ENCODE peak calls at places on chromosomes 12 and 14, in four cellular contexts. Z is HepG2, O is K562, N is HCT116. H is an unnamed sample. For H3K4me1, the result is how much of the 10 kb centered on the place peaks cover.

GRCh38 chr14:68862954-68863594 is 70.2 kb upstream of the ZFP36L1 start:
- DNase-seq in N (peak), Z (peak), O (peak), H (peak)

GRCh38 chr14:34331728-34332623 is 130.1 kb downstream of the SPTSSA start:
- DNase-seq in Z (peak), N (peak), O (peak), H (peak)

GRCh38 chr12:65293735-65294134 is 15.3 kb downstream of the MSRB3 start:
- DNase-seq in O (no peak), N (no peak), Z (no peak), H (no peak)

GRCh38 chr14:75604979-75605825 is 26.8 kb downstream of the FLVCR2 start:
- DNase-seq in O (peak), N (no peak), Z (no peak), H (no peak)

GRCh38 chr14:34041220-34041619 is 90.3 kb upstream of the EGLN3 start:
- DNase-seq in N (no peak), O (no peak), Z (no peak), H (no peak)

GRCh38 chr14:65170768-65171251 is 68.5 kb upstream of the MAX start:
- DNase-seq in N (no peak), O (no peak), Z (no peak), H (no peak)

GRCh38 chr12:104280703-104281458 is 22.7 kb upstream of the EID3 start:
- DNase-seq in N (peak), Z (peak), O (peak), H (no peak)

GRCh38 chr12:104063712-104064030 is 660 bp upstream of the HCFC2 start:
- DNase-seq in Z (no peak), N (no peak), O (peak), H (no peak)

GRCh38 chr12:54701940-54702592 is 53.9 kb upstream of the DCD start:
- DNase-seq in O (peak), N (peak), Z (peak), H (no peak)

GRCh38 chr12:89472508-89472907 is 52.1 kb downstream of the GALNT4 start:
- DNase-seq in N (no peak), O (no peak), Z (no peak), H (no peak)
- H3K4me1 ChIP-seq in N (under half), O (under half), Z (under half), H (under half)

DNA sequence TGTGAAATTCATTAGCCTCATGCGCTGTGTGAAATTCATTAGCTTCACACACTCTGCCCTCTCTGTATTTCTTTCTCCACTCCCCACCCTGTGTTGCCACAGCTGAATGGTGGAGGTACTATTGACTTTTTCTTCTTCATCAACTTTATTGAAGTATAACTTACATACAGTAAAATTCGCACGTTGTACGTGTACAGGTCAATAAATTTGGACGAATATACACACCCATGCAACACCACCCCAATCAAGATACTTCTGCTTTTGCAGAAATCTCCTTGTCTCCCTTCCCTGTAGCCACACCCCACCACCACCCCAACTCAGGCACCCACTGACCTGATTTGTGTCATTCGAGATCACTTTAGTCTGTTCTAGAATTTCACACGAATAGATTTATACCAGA is 51.8 kb downstream of the FBXL14 start:
- DNase-seq in O (no peak), Z (no peak), N (no peak), H (no peak)
- TF ChIP-seq SIN3A in O (no peak), Z (no peak), N (no peak), H (no peak)

GRCh38 chr12:46351861-46352595 is 20.5 kb downstream of the SLC38A2 start:
- DNase-seq in N (no peak), O (no peak), Z (no peak), H (no peak)

GRCh38 chr12:46351138-46351537 is 21.4 kb downstream of the SLC38A2 start:
- DNase-seq in O (no peak), N (no peak), Z (no peak), H (no peak)

GRCh38 chr12:46354799-46355194 is 17.8 kb downstream of the SLC38A2 start:
- DNase-seq in N (no peak), Z (no peak), O (no peak), H (no peak)

GRCh38 chr12:46356655-46357437 is 15.7 kb downstream of the SLC38A2 start:
- DNase-seq in N (no peak), Z (no peak), O (no peak), H (no peak)

DNA sequence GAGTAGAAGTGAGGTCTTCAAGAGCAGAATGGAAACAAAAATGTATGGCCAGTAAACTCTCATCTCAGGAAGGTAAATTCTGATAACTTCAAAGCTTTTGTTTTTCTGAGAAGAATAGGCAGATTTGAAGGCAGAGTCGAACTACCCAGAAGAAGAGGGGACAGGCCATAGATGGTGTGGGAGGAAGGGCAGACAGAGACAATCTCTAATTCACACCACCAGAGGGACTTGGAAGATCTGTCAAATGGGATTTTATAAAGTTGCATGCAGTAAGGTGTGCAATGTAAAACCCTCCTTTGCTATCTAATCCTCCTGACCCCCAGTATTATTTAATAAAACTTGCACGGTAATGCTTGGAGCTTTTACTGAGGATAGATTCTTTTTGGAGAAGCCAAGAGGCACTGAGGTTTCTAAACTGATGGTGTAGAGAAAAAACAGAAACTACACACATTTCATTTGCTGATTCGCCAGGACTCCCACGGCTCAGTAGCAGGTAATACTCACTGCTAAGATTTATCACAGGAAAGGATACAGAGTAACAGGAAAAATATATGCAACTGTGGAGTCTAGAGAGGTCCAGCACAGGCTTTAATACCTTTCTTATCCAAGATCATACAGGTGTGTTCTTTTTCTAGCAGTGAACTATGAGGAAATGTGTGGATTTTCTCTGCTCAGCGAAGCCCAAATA is 18.3 kb downstream of the SLC38A2 start:
- DNase-seq in Z (no peak), O (peak), N (no peak), H (no peak)
- TF ChIP-seq CTCF in Z (peak), O (no peak), N (peak), H (peak)

GRCh38 chr14:103027451-103027850 is 29.9 kb downstream of the CDC42BPB start:
- DNase-seq in N (no peak), Z (no peak), O (no peak), H (no peak)
- H3K4me1 ChIP-seq in N (under half), Z (under half), O (under half), H (under half)

GRCh38 chr12:51717325-51717925 is 126.4 kb downstream of the SCN8A start:
- DNase-seq in Z (no peak), N (no peak), O (no peak), H (no peak)

GRCh38 chr12:51722387-51722786 is 126.1 kb downstream of the FIGNL2 start:
- DNase-seq in O (no peak), N (no peak), Z (no peak), H (no peak)

GRCh38 chr12:51726931-51727330 is 121.6 kb downstream of the FIGNL2 start:
- DNase-seq in O (no peak), Z (no peak), N (no peak), H (no peak)

DNA sequence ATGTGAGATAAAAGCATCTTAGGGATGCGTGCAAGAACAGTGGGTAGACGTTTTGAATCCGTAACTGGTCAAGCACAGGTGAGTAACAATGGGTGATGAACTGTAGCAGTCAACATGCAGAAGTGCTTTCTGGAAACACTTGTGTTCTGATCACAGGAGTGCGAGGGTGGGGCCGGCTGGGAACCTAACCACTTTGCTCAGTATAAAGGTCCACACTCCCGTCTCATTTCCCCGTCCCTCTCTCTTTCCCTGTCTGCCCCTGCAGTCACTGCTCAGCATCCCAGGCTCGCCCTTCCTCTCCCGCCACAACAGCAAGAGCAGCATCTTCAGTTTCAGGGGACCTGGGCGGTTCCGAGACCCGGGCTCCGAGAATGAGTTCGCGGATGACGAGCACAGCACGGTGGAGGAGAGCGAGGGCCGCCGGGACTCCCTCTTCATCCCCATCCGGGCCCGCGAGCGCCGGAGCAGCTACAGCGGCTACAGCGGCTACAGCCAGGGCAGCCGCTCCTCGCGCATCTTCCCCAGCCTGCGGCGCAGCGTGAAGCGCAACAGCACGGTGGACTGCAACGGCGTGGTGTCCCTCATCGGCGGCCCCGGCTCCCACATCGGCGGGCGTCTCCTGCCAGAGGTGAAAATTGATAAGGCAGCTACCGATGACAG is 127.1 kb downstream of the FIGNL2 start:
- DNase-seq in O (peak), N (no peak), Z (no peak), H (no peak)
- TF ChIP-seq SIN3A in O (no peak), N (no peak), Z (no peak), H (no peak)

GRCh38 chr14:35533357-35534129 is 421 bp upstream of the INSM2 start:
- DNase-seq in O (peak), N (no peak), Z (peak), H (no peak)
- TF ChIP-seq CTCF in O (no peak), N (no peak), Z (peak), H (peak)

H was measured in Panc1.